ENCODE peak calls at places on chromosomes 13 and 19, in six cellular contexts. F, X, V, R, G and N are unnamed samples.

GRCh38 chr19:49889687-49890348 is 6.9 kb downstream of the IL4I1 start:
- DNase-seq in V (peak), G (peak), F (no peak), R (peak), X (no peak), N (no peak)

GRCh38 chr19:28330831-28331230 is 882.1 kb downstream of the UQCRFS1 start:
- DNase-seq in G (no peak), V (no peak), F (no peak), X (no peak), R (no peak), N (no peak)

GRCh38 chr13:73870036-73870741 is 264.0 kb downstream of the KLF12 start:
- DNase-seq in R (no peak), F (no peak), X (no peak), V (no peak), G (no peak), N (no peak)

GRCh38 chr13:23655321-23655720 is 85.1 kb downstream of the TNFRSF19 start:
- DNase-seq in R (no peak), F (no peak), G (no peak), V (no peak), X (no peak), N (no peak)

GRCh38 chr19:3457531-3458228 is 22.6 kb downstream of the SMIM24 start:
- DNase-seq in V (no peak), G (no peak), F (no peak), R (no peak), X (peak), N (no peak)

GRCh38 chr19:8021374-8021773 is 15.9 kb upstream of the ELAVL1 start:
- DNase-seq in G (no peak), F (no peak), R (no peak), V (no peak), X (no peak), N (no peak)

GRCh38 chr13:43044720-43045301 is 21.4 kb downstream of the DNAJC15 start:
- DNase-seq in V (no peak), F (no peak), G (no peak), X (no peak), R (no peak), N (no peak)

GRCh38 chr19:13689050-13689449 is 75.3 kb upstream of the MRI1 start:
- DNase-seq in V (no peak), R (no peak), G (no peak), F (no peak), X (no peak), N (peak)

GRCh38 chr13:77521194-77521593 is 14.3 kb upstream of the SCEL start:
- DNase-seq in F (no peak), R (no peak), X (no peak), V (no peak), G (no peak), N (no peak)

GRCh38 chr13:98496239-98496668 is 80.7 kb downstream of the STK24 start:
- DNase-seq in G (no peak), R (no peak), F (no peak), X (no peak), V (no peak), N (no peak)

GRCh38 chr13:51825681-51826254 is 19.2 kb downstream of the TMEM272 start:
- DNase-seq in G (no peak), F (no peak), X (no peak), R (no peak), V (no peak), N (no peak)

GRCh38 chr13:48233097-48233885 is at the start of gene ITM2B:
- DNase-seq in G (peak), F (no peak), R (peak), X (no peak), V (peak), N (peak)

GRCh38 chr19:13839938-13840750 is 36.8 kb upstream of the NANOS3 start:
- DNase-seq in F (no peak), R (peak), V (no peak), G (no peak), X (peak), N (peak)

GRCh38 chr19:18661346-18661745 is 22.1 kb upstream of the CRTC1 start:
- DNase-seq in V (no peak), X (no peak), F (no peak), G (no peak), R (no peak), N (no peak)

GRCh38 chr19:40594251-40594650 is 6.9 kb upstream of the LTBP4 start:
- DNase-seq in V (peak), R (no peak), G (peak), F (no peak), X (no peak), N (no peak)

GRCh38 chr13:112431734-112432133 is 55.6 kb downstream of the SPACA7 start:
- DNase-seq in G (no peak), V (no peak), F (no peak), X (no peak), R (no peak), N (no peak)

GRCh38 chr13:88627071-88627470 is 955.9 kb downstream of the SLITRK5 start:
- DNase-seq in F (no peak), V (no peak), G (no peak), X (no peak), R (no peak), N (no peak)

GRCh38 chr19:5090780-5091575 is 122.1 kb downstream of the KDM4B start:
- DNase-seq in V (peak), G (no peak), R (peak), X (no peak), F (no peak), N (peak)

GRCh38 chr13:50518131-50518530 is 325.4 kb downstream of the DLEU7 start:
- DNase-seq in G (no peak), X (no peak), F (no peak), R (no peak), V (no peak), N (no peak)

GRCh38 chr19:33437351-33438015 is 64.0 kb downstream of the CEBPG start:
- DNase-seq in V (no peak), R (no peak), X (no peak), G (no peak), F (no peak), N (no peak)

GRCh38 chr13:36344173-36344572 is 2.0 kb downstream of the SPART start:
- DNase-seq in V (no peak), G (no peak), R (no peak), F (no peak), X (no peak), N (peak)

GRCh38 chr13:100508996-100509395 is 79.6 kb downstream of the GGACT start:
- DNase-seq in V (no peak), X (no peak), G (no peak), R (no peak), F (no peak), N (no peak)

GRCh38 chr19:34490141-34490766 is 8.7 kb downstream of the WTIP start:
- DNase-seq in F (no peak), X (no peak), R (no peak), G (no peak), V (no peak), N (no peak)

GRCh38 chr13:39963612-39964011 is 308.1 kb downstream of the COG6 start:
- DNase-seq in R (no peak), G (no peak), X (no peak), V (no peak), F (no peak), N (no peak)

GRCh38 chr19:36054733-36055686 is at the start of gene WDR62:
- DNase-seq in F (no peak), V (peak), G (peak), R (peak), X (peak), N (peak)

GRCh38 chr13:80924596-80924995 is 583.7 kb upstream of the SPRY2 start:
- DNase-seq in X (no peak), F (no peak), V (no peak), R (no peak), G (no peak), N (no peak)

GRCh38 chr19:38773469-38774177 is at the start of gene LGALS7:
- DNase-seq in G (no peak), R (no peak), F (no peak), V (no peak), X (no peak), N (no peak)

GRCh38 chr13:44713793-44714469 is 137.8 kb upstream of the TSC22D1 start:
- DNase-seq in R (no peak), G (no peak), V (no peak), F (peak), X (peak), N (no peak)

GRCh38 chr19:547836-548720 is 4.2 kb downstream of the GZMM start:
- DNase-seq in F (no peak), G (no peak), R (no peak), X (no peak), V (no peak), N (no peak)

GRCh38 chr13:21616880-21617279 is 12.9 kb upstream of the MICU2 start:
- DNase-seq in F (no peak), R (no peak), G (no peak), X (no peak), V (no peak), N (no peak)

GRCh38 chr19:58009666-58010301 is 7.2 kb upstream of the ZNF606 start:
- DNase-seq in V (peak), F (peak), X (no peak), R (peak), G (peak), N (no peak)

GRCh38 chr13:67754016-67754415 is 523.9 kb upstream of the PCDH9 start:
- DNase-seq in F (no peak), G (no peak), V (no peak), R (no peak), X (no peak), N (no peak)